ENCODE peak calls at places on chromosome 3, in four cellular contexts. L is NCI-H1694, V is tibial artery, Y is NCI-H1436. F is an unnamed sample.

GRCh38 chr3:41118461-41119385 is 80.6 kb upstream of the CTNNB1 start:
- DNase-seq in Y (no peak), L (no peak), V (no peak), F (no peak)

GRCh38 chr3:50163572-50163971 is 8.4 kb downstream of the SEMA3F start:
- DNase-seq in Y (no peak), V (no peak), L (no peak), F (no peak)

GRCh38 chr3:130850044-130850797 is 43.7 kb upstream of the ATP2C1 start:
- DNase-seq in L (no peak), Y (peak), V (peak), F (peak)

GRCh38 chr3:191269289-191270085 is 59.7 kb upstream of the CCDC50 start:
- DNase-seq in V (no peak), L (no peak), Y (no peak), F (no peak)

GRCh38 chr3:99637381-99638111 is 848 bp upstream of the COL8A1 start:
- DNase-seq in Y (no peak), V (peak), L (no peak), F (no peak)

GRCh38 chr3:169901453-169901852 is 9.9 kb upstream of the SAMD7 start:
- DNase-seq in V (no peak), Y (no peak), L (no peak), F (no peak)

GRCh38 chr3:24351779-24352469 is 142.7 kb downstream of the THRB start:
- DNase-seq in L (no peak), V (peak), Y (no peak), F (no peak)

GRCh38 chr3:134795776-134796312 is 784 bp downstream of the EPHB1 start:
- DNase-seq in Y (peak), V (no peak), L (no peak), F (no peak)

GRCh38 chr3:107850681-107851080 is 240.2 kb downstream of the CD47 start:
- DNase-seq in V (no peak), L (no peak), Y (no peak), F (no peak)

GRCh38 chr3:159775372-159775961 is 213.2 kb upstream of the IL12A start:
- DNase-seq in V (peak), L (no peak), Y (no peak), F (no peak)

GRCh38 chr3:46561511-46561910 is 4.6 kb downstream of the LRRC2 start:
- DNase-seq in V (no peak), L (no peak), Y (no peak), F (no peak)

GRCh38 chr3:148735597-148735996 is 37.9 kb downstream of the AGTR1 start:
- DNase-seq in V (no peak), Y (no peak), L (no peak), F (no peak)